ENCODE peak calls at places on chromosomes 1 and 21, in ten cellular contexts. Y, Q, E, D, I, M, U, B, P and N are unnamed samples.
A peak's percentile ranks its signal among the peaks of the same experiment; 100 is the strongest.

GRCh38 chr21:42302292-42302650 is 12.9 kb downstream of the TFF3 start:
- DNase-seq in D (no peak), I (no peak), U (no peak), B (no peak), E (no peak), M (no peak), Q (no peak), P (no peak), Y (no peak), N (no peak)

GRCh38 chr1:65393345-65393744 is 27.1 kb upstream of the LEPR start:
- DNase-seq in D (no peak), Q (peak; percentile 27), B (no peak), I (no peak), M (no peak), U (peak; percentile 10), Y (no peak), E (no peak), P (no peak), N (no peak)

GRCh38 chr1:157700711-157701110 is at the start of gene FCRL3:
- DNase-seq in M (no peak), Y (no peak), D (no peak), B (no peak), U (no peak), P (no peak), I (no peak), Q (no peak), E (no peak), N (no peak)

GRCh38 chr1:201192478-201192804 is 1.8 kb downstream of the IGFN1 start:
- DNase-seq in D (no peak), B (no peak), E (no peak), M (no peak), Q (peak; percentile 47), U (peak; percentile 43), P (no peak), Y (no peak), I (no peak), N (no peak)

GRCh38 chr1:10504259-10504658 is 29.5 kb downstream of the PEX14 start:
- DNase-seq in U (no peak), P (no peak), Y (no peak), B (no peak), E (no peak), D (no peak), M (no peak), I (no peak), Q (no peak), N (no peak)

GRCh38 chr21:29189358-29189757 is 58.9 kb downstream of the MAP3K7CL start:
- DNase-seq in Q (peak; percentile 71), I (no peak), P (no peak), U (no peak), Y (no peak), M (no peak), D (no peak), B (no peak), E (no peak), N (no peak)

GRCh38 chr1:240492832-240493440 is 119.0 kb downstream of the GREM2 start:
- DNase-seq in Y (peak; percentile 43), D (peak; percentile 82), I (peak; percentile 27), M (no peak), B (peak; percentile 65), U (peak; percentile 57), P (no peak), Q (no peak), E (no peak), N (peak; percentile 84)

GRCh38 chr21:44874497-44875331 is 1.2 kb upstream of the PTTG1IP start:
- DNase-seq in Y (no peak), U (peak; percentile 50), Q (peak; percentile 55), D (peak; percentile 63), M (peak; percentile 81), I (peak; percentile 81), B (peak; percentile 67), E (peak; percentile 60), P (no peak), N (peak; percentile 81)

GRCh38 chr1:183234660-183235476 is 48.8 kb downstream of the LAMC2 start:
- DNase-seq in Y (peak; percentile 86), M (peak; percentile 90), B (peak; percentile 69), D (peak; percentile 88), I (no peak), U (peak; percentile 98), Q (peak; percentile 97), E (peak; percentile 88), P (peak; percentile 62), N (peak; percentile 96)

GRCh38 chr21:42093991-42094417 is 22.9 kb downstream of the UMODL1 start:
- DNase-seq in I (no peak), M (peak; percentile 75), B (peak; percentile 64), Q (peak; percentile 97), D (no peak), Y (no peak), P (no peak), U (peak; percentile 60), E (no peak), N (peak; percentile 98)

GRCh38 chr1:7262611-7263010 is 477.4 kb downstream of the CAMTA1 start:
- DNase-seq in P (no peak), U (no peak), E (no peak), B (no peak), M (no peak), I (no peak), Q (no peak), Y (no peak), D (no peak), N (no peak)

GRCh38 chr21:43916691-43917514 is 51.9 kb downstream of the AGPAT3 start:
- DNase-seq in B (no peak), E (no peak), Y (no peak), P (no peak), I (no peak), Q (peak; percentile 54), D (no peak), U (peak; percentile 13), M (no peak), N (peak; percentile 19)

GRCh38 chr21:31656199-31657095 is 3.0 kb upstream of the SOD1 start:
- DNase-seq in B (no peak), U (no peak), E (no peak), I (no peak), Y (no peak), P (no peak), M (no peak), D (no peak), Q (peak; percentile 53), N (peak; percentile 80)

GRCh38 chr1:110780600-110781484 is 92.1 kb upstream of the CD53 start:
- DNase-seq in M (peak; percentile 53), P (peak; percentile 74), E (peak; percentile 61), Q (peak; percentile 78), I (peak; percentile 44), D (peak; percentile 89), U (peak; percentile 84), Y (no peak), B (peak; percentile 79), N (peak; percentile 38)

GRCh38 chr1:59013276-59013927 is 229.6 kb upstream of the JUN start:
- DNase-seq in Q (peak; percentile 81), E (peak; percentile 43), Y (no peak), U (peak; percentile 57), D (peak; percentile 90), M (peak; percentile 49), I (peak; percentile 39), B (peak; percentile 68), P (no peak), N (peak; percentile 50)

GRCh38 chr1:25821630-25822091 is 1.9 kb downstream of the MTFR1L start:
- DNase-seq in Y (no peak), I (peak; percentile 68), B (peak; percentile 82), D (no peak), P (no peak), Q (peak; percentile 70), M (no peak), E (no peak), U (peak; percentile 32), N (peak; percentile 82)

GRCh38 chr1:118113261-118113660 is 71.8 kb downstream of the SPAG17 start:
- DNase-seq in M (no peak), E (no peak), P (no peak), Y (no peak), I (no peak), B (no peak), D (no peak), Q (peak; percentile 86), U (no peak), N (peak; percentile 14)

DNA sequence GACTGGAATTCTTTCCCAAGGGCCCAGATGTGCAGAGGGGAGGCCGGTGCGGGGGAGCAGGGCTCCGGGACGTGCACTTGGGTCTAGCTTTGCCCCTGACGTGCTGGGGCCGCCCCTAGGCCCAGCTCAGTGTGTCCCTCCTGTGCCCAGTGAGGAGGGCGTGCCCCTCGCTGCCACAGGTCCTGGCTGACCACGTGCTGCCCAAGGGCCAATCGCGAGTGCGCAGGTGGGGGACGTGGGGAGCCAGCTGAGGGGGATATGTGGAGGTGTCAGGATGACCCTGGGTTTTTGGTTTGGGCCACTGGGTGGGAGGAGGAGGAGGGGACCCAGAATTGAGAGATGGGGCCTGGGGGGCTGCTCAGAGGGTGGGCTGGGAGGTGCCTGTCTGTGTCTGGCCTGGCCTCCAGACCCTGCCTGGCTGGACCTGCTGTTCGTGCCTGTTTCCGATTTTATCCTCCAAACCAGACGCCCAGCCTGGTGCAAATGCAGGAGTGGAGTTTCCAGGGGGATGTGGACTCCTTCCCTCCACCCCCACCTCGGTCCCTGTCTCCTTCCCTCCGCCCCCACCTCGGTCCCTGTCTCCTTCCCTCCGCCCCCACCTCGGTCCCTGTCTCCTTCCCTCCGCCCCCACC is 6.1 kb upstream of the RNF223 start:
- DNase-seq in Q (peak; percentile 71), Y (peak; percentile 75), B (peak; percentile 59), P (peak; percentile 42), D (peak; percentile 81), I (peak; percentile 76), E (no peak), U (peak; percentile 55), M (peak; percentile 26), N (peak; percentile 86)
- H3K4me3 ChIP-seq in Q (peak overlapping the region; percentile 19), Y (no peak overlapping the region), B (no peak overlapping the region), P (peak overlapping the region; percentile 44), D (peak overlapping the region; percentile 55), I (peak overlapping the region; percentile 21), E (no peak overlapping the region), U (peak overlapping the region; percentile 13), M (peak overlapping the region; percentile 50), N (peak overlapping the region; percentile 15)

GRCh38 chr1:99603699-99604595 is 42.0 kb upstream of the PALMD start:
- DNase-seq in Y (no peak), E (no peak), I (no peak), P (no peak), D (no peak), M (no peak), U (peak; percentile 42), Q (peak; percentile 27), B (no peak), N (no peak)
- H3K4me3 ChIP-seq in Y (no peak overlapping the region), E (no peak overlapping the region), I (no peak overlapping the region), P (no peak overlapping the region), D (no peak overlapping the region), M (no peak overlapping the region), U (no peak overlapping the region), Q (peak overlapping the region; percentile 38), B (no peak overlapping the region), N (peak overlapping the region; percentile 10)

GRCh38 chr1:18926315-18927081 is 24.1 kb upstream of the ALDH4A1 start:
- DNase-seq in U (peak; percentile 94), B (peak; percentile 86), D (no peak), E (peak; percentile 72), Y (peak; percentile 93), I (no peak), M (peak; percentile 73), Q (peak; percentile 98), P (peak; percentile 93), N (peak; percentile 89)
- H3K4me3 ChIP-seq in U (no peak overlapping the region), B (no peak overlapping the region), D (no peak overlapping the region), E (no peak overlapping the region), Y (no peak overlapping the region), I (no peak overlapping the region), M (peak overlapping the region; percentile 4), Q (peak overlapping the region; percentile 38), P (peak overlapping the region; percentile 66), N (no peak overlapping the region)

DNA sequence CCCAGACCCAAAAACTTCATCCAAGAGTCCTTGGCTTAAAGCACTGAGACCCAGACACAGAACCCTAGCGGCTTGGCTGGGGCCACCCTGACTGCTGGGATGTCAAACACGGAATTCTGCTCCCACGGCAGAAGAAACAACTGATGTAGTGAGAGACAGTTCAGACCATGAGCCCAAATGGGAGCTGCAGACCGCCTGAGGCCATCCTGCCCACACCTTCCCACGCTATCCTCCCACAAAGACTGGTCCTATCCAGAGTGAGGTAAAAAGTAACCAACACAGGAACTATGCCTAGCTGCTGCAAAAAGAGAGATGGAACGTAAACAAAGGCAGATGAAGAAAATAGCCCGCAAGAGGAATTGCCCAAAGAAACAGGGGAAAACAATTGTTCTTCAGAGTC is 203.3 kb downstream of the PTPRU start:
- DNase-seq in Y (peak; percentile 3), B (no peak), U (no peak), M (no peak), Q (no peak), I (no peak), D (no peak), E (no peak), P (no peak), N (no peak)
- H3K4me3 ChIP-seq in Y (no peak overlapping the region), B (no peak overlapping the region), U (no peak overlapping the region), M (no peak overlapping the region), Q (no peak overlapping the region), I (no peak overlapping the region), D (no peak overlapping the region), E (no peak overlapping the region), P (no peak overlapping the region), N (no peak overlapping the region)